ENCODE peak calls at places on chromosomes 4 and X, in five cellular contexts. I is CD8-positive, alpha-beta T cell; B is lung; R is SK-N-SH; J is A549. W is an unnamed sample.

GRCh38 chrX:154123241-154124219 is 20.5 kb upstream of the OPN1LW start:
- DNase-seq in R (peak; percentile 67), I (peak; percentile 38), J (no peak), B (no peak), W (peak; percentile 59)

GRCh38 chr4:170420255-170420693 is 330.5 kb upstream of the AADAT start:
- DNase-seq in B (no peak), I (no peak), J (no peak), R (no peak), W (peak; percentile 2)

GRCh38 chr4:111450867-111451266 is 694.4 kb upstream of the FAM241A start:
- DNase-seq in J (no peak), R (no peak), B (no peak), I (no peak), W (no peak)

GRCh38 chrX:38880460-38880859 is 79.2 kb downstream of the MID1IP1 start:
- DNase-seq in R (no peak), B (no peak), I (no peak), J (peak; percentile 1), W (no peak)

GRCh38 chr4:104677122-104677521 is 182.4 kb upstream of the CXXC4 start:
- DNase-seq in R (no peak), I (no peak), B (no peak), J (no peak), W (peak; percentile 39)

GRCh38 chr4:159178147-159178541 is 75.3 kb downstream of the RAPGEF2 start:
- DNase-seq in R (no peak), B (no peak), I (no peak), J (no peak), W (no peak)

GRCh38 chr4:7105261-7105660 is 37.4 kb upstream of the GRPEL1 start:
- DNase-seq in B (no peak), J (no peak), R (no peak), I (no peak), W (no peak)

GRCh38 chr4:120874792-120875774 is 47.4 kb downstream of the PRDM5 start:
- DNase-seq in R (no peak), I (no peak), J (no peak), B (no peak), W (no peak)

GRCh38 chr4:37872310-37872988 is 18.4 kb upstream of the TBC1D1 start:
- DNase-seq in I (no peak), J (no peak), R (no peak), B (no peak), W (no peak)

GRCh38 chr4:162715401-162715800 is 451.3 kb downstream of the NAF1 start:
- DNase-seq in R (no peak), J (no peak), B (no peak), I (no peak), W (no peak)

GRCh38 chrX:46572295-46572936 is 1.1 kb upstream of the CHST7 start:
- DNase-seq in B (no peak), J (peak; percentile 25), I (no peak), R (no peak), W (no peak)

GRCh38 chrX:108347800-108348199 is 90.4 kb downstream of the COL4A6 start:
- DNase-seq in B (no peak), R (no peak), J (no peak), I (no peak), W (no peak)

GRCh38 chr4:58265734-58266133 is 1155.5 kb upstream of the IGFBP7 start:
- DNase-seq in J (no peak), R (no peak), I (no peak), B (no peak), W (no peak)

GRCh38 chr4:141329174-141329569 is 108.5 kb downstream of the ZNF330 start:
- DNase-seq in I (no peak), R (no peak), B (no peak), J (no peak), W (no peak)

GRCh38 chr4:86035688-86036087 is 324.2 kb downstream of the MAPK10 start:
- DNase-seq in B (no peak), J (no peak), I (no peak), R (no peak), W (no peak)

GRCh38 chrX:72349190-72349589 is 43.5 kb upstream of the CITED1 start:
- DNase-seq in J (no peak), R (no peak), I (no peak), B (no peak), W (no peak)

GRCh38 chrX:20029728-20030127 is 38.9 kb upstream of the BCLAF3 start:
- DNase-seq in I (no peak), B (no peak), R (no peak), J (no peak), W (no peak)

GRCh38 chr4:76536381-76536689 is 101.3 kb downstream of the SHROOM3 start:
- DNase-seq in I (no peak), B (no peak), R (no peak), J (no peak), W (no peak)
- H3K4me1 ChIP-seq in I (no peaks in the 10 kb centered on the region), B (no peaks in the 10 kb centered on the region), R (peaks cover 5% of the 10 kb centered on the region), J (no peaks in the 10 kb centered on the region), W (no peaks in the 10 kb centered on the region)

GRCh38 chr4:89545315-89545714 is 237.7 kb upstream of the GPRIN3 start:
- DNase-seq in I (no peak), R (no peak), J (no peak), B (no peak), W (no peak)
- H3K4me3 ChIP-seq in I (no peak overlapping the region), R (no peak overlapping the region), J (no peak overlapping the region), B (no peak overlapping the region), W (no peak overlapping the region)

DNA sequence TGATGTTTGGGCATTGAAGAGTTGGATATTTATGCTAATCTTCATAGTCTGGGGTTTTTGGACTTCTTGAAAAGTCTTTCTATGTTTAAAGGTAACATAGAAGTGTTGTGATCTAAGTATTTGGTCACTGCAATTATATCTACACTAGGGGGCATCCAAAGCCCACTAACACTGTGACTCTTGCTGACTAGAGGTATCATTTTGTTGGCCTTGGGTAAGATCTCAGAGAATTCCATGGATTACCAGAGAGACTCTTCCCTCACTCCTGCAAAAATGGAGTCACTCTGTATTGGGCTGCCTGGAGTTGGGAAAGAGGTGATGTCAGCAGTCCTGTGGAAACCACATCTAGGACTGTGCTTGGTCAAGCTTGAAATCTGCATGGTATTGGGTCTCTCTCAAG is 1077.6 kb downstream of the FAM133A start:
- DNase-seq in I (no peak), B (no peak), J (no peak), R (no peak), W (no peak)
- H3K4me1 ChIP-seq in I (no peaks in the 10 kb centered on the region), B (peaks cover 1% of the 10 kb centered on the region), J (no peaks in the 10 kb centered on the region), R (no peaks in the 10 kb centered on the region), W (no peaks in the 10 kb centered on the region)

DNA sequence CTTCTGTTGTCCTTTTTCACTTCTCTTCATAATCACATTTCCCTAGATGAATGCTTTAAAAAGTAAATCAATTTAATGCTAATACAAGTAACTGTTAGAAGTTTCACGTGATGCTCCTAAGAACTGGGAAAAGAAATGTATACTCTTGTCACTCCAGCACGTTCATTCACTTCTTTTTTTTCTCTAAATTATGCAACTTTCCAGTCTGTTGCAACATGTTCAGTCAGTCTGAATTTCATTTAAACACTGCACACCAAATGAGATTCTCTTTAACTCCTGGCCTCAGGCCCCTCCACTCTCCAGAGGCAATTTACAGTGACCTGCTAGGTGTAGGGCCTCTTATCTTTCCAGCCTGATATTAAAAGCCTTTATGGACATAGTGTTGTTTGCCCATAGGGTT is 321.9 kb downstream of the HS3ST1 start:
- DNase-seq in J (no peak), R (no peak), B (no peak), I (no peak), W (no peak)
- H3K4me3 ChIP-seq in J (no peak overlapping the region), R (no peak overlapping the region), B (no peak overlapping the region), I (no peak overlapping the region), W (no peak overlapping the region)

DNA sequence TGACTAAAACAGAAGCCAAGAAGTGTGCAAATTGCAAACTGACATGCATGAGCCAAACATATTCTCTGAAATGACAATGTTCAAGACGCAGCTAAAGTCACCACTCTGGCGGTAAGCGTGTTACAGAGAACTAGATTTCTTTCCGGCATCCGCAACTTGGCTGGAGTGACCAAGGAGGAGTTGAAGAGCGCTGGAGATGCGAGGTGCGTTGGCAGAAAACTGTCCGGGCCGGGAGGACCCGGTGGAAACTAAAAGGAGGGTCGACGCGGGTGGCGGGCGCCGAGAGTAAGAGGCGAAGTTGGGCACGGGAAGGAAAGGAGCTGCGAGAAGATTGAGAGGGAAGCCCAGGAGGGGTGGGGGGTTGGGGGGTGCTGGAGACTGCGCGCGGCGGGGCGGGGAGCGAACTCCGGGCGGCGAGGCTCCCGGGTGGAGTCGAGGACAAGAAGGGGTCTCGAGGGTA is 807 bp downstream of the SEL1L3 start:
- DNase-seq in J (peak; percentile 16), B (peak; percentile 41), I (peak; percentile 28), R (no peak), W (peak; percentile 74)
- H3K4me1 ChIP-seq in J (peaks cover 30% of the 10 kb centered on the region), B (peaks cover 22% of the 10 kb centered on the region), I (peaks cover 46% of the 10 kb centered on the region), R (peaks cover 14% of the 10 kb centered on the region), W (peaks cover 36% of the 10 kb centered on the region)